ENCODE peak calls at places on chromosomes 13 and 19, in six cellular contexts. S is HS-5, T is nephron progenitor cell, X is NCI-H2171 treated with DMSO at 0.1 percent for 48 hours, I is GM04503, Y is midbrain. R is an unnamed sample.

GRCh38 chr13:44414771-44415170 is 41.1 kb downstream of the SERP2 start:
- DNase-seq in X (no peak), S (no peak), Y (no peak), T (no peak), I (no peak), R (no peak)

GRCh38 chr13:94416454-94417080 is 62.9 kb downstream of the DCT start:
- DNase-seq in Y (peak), I (no peak), T (peak), S (no peak), X (peak), R (peak)

GRCh38 chr19:38653028-38653571 is 5.7 kb downstream of the ACTN4 start:
- DNase-seq in S (no peak), T (no peak), X (peak), I (no peak), Y (no peak), R (peak)

GRCh38 chr19:52748336-52748950 is 13.6 kb upstream of the ZNF611 start:
- DNase-seq in Y (peak), S (no peak), I (no peak), X (peak), T (no peak), R (peak)

GRCh38 chr19:6233827-6234511 is 45.8 kb downstream of the MLLT1 start:
- DNase-seq in X (peak), T (no peak), I (no peak), Y (no peak), S (no peak), R (no peak)

GRCh38 chr13:38607136-38607535 is 79.7 kb upstream of the FREM2 start:
- DNase-seq in T (no peak), Y (no peak), S (no peak), I (no peak), X (no peak), R (no peak)

GRCh38 chr13:52104624-52105023 is 24.2 kb downstream of the NEK5 start:
- DNase-seq in Y (no peak), X (no peak), T (no peak), I (no peak), S (no peak), R (peak)

GRCh38 chr13:110278859-110279258 is 28.1 kb downstream of the COL4A1 start:
- DNase-seq in X (no peak), S (no peak), Y (no peak), T (no peak), I (no peak), R (no peak)

R was measured in IMR-90.